ENCODE peak calls at places on chromosomes 2 and 18, in seven cellular contexts. I, R, S, J, F, A and L are unnamed samples.

GRCh38 chr2:46539327-46540276 is 60.2 kb downstream of the TMEM247 start:
- DNase-seq in S (no peak), J (no peak), I (no peak), R (no peak), A (no peak), F (no peak), L (no peak)

GRCh38 chr2:31049913-31050588 is 88.2 kb downstream of the GALNT14 start:
- DNase-seq in A (no peak), I (no peak), J (no peak), R (no peak), F (no peak), S (no peak), L (no peak)

GRCh38 chr2:236086971-236087465 is 81.2 kb downstream of the GBX2 start:
- DNase-seq in R (no peak), J (no peak), I (no peak), S (no peak), A (no peak), F (no peak), L (no peak)

GRCh38 chr2:236769981-236770671 is 200.5 kb downstream of the ACKR3 start:
- DNase-seq in F (no peak), I (no peak), S (no peak), R (no peak), J (no peak), A (no peak), L (no peak)

GRCh38 chr2:85741811-85742507 is 11.8 kb upstream of the ATOH8 start:
- DNase-seq in S (no peak), F (peak; percentile 84), R (peak; percentile 89), I (peak; percentile 63), A (peak; percentile 67), J (no peak), L (no peak)

GRCh38 chr2:196316050-196316430 is 144.7 kb upstream of the STK17B start:
- DNase-seq in S (no peak), J (no peak), R (no peak), A (no peak), I (no peak), F (no peak), L (no peak)

GRCh38 chr18:7417742-7418141 is 149.4 kb upstream of the PTPRM start:
- DNase-seq in I (no peak), A (no peak), S (no peak), J (no peak), R (no peak), F (no peak), L (no peak)

GRCh38 chr2:212892193-212892592 is 259.2 kb downstream of the IKZF2 start:
- DNase-seq in A (no peak), F (no peak), R (no peak), J (peak; percentile 4), S (no peak), I (no peak), L (no peak)

GRCh38 chr2:181364492-181365175 is 92.6 kb upstream of the ITGA4 start:
- DNase-seq in J (no peak), S (no peak), F (no peak), I (no peak), R (no peak), A (no peak), L (no peak)

GRCh38 chr18:51039138-51040112 is 9.4 kb downstream of the SMAD4 start:
- DNase-seq in R (no peak), A (no peak), J (no peak), I (no peak), F (no peak), S (peak; percentile 29), L (no peak)

GRCh38 chr2:233848276-233848675 is 6.1 kb downstream of the HJURP start:
- DNase-seq in I (no peak), J (no peak), A (no peak), R (no peak), F (no peak), S (peak; percentile 4), L (no peak)

GRCh38 chr18:3626927-3627240 is 176.9 kb downstream of the TGIF1 start:
- DNase-seq in A (no peak), I (no peak), J (no peak), S (no peak), R (no peak), F (no peak), L (no peak)

GRCh38 chr2:127597984-127598380 is 48.0 kb upstream of the GPR17 start:
- DNase-seq in F (no peak), I (no peak), S (no peak), J (no peak), A (no peak), R (no peak), L (no peak)

GRCh38 chr2:231717281-231718180 is 9.2 kb downstream of the PTMA start:
- DNase-seq in I (no peak), J (peak; percentile 56), S (peak; percentile 78), A (no peak), F (no peak), R (peak; percentile 78), L (no peak)

GRCh38 chr2:218832520-218832919 is 917 bp upstream of the PRKAG3 start:
- DNase-seq in F (peak; percentile 69), J (no peak), I (peak; percentile 59), A (peak; percentile 34), R (no peak), S (no peak), L (no peak)

GRCh38 chr2:28247747-28248146 is 144.9 kb upstream of the FOSL2 start:
- DNase-seq in A (no peak), F (no peak), J (no peak), I (no peak), S (no peak), R (no peak), L (no peak)

DNA sequence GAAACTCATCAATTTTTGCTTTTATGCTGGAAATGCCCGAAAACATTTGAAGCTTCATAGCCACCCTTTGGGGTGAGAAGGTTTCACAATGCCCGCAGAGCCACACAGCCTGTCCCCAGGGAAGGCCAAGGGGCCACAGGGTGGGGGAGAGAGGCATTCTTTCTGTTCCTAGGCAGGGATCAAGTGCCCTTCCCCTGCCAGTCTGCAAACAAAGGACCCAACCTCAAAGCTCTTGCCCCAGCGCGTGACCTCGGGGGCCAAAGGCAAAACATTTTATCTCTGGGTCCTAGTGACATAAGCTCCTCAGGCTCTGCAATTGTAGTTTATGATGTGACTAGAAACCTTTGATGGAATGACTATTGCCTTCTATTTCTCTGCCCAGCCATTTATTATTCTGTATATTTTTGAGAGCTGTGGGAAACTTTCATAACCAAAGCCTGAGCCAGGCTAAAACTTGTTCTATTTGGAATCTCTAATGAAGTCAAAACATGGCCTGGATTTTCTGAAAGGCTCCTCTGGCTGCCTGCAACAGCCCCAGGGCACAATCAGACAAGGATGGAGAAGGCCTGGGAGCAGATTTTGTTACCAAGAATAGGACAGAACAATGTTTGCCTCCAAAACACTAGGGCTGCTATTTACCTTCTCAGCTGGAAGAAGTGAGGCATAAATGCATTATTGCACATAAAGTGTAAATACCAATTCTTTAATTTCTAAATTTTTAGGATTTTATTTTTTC is 137.3 kb upstream of the KCTD1 start:
- DNase-seq in F (no peak), I (no peak), R (no peak), J (no peak), A (no peak), S (no peak), L (no peak)
- TF ChIP-seq CTCF in F (no peak), I (no peak), R (no peak), J (no peak), A (no peak), S (no peak), L (no peak)

DNA sequence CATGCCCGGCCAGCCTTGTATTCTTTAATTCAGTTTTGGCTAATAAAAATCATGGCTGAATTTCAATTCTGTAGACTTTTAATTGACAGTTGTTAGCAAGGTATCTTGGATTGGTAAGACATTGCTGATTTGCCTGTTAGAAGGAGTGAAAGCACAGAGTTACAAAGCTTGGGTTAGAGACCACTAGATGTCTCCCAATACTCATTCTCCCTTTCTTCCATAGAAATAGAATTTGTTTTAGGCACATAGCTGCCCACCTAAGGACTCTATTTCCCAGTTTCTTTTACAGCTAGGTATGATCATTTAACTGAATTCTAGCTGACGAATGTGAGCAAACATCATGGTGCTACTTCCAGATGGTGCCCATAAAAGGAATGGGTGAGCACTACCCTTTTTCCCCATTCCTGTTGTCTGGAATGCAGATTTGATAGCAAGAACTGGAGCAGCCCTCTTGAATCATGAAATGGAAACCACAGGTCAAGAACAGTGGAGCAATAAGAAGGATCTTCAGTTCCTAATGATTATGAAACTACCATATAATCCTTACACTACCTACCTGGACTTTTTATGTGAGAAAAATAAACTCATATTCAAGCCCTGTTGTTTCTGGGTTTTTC is 17.5 kb downstream of the PECR start:
- DNase-seq in J (no peak), I (no peak), A (no peak), F (no peak), R (no peak), S (no peak), L (no peak)
- TF ChIP-seq CTCF in J (no peak), I (peak; percentile 29), A (peak; percentile 27), F (no peak), R (peak; percentile 11), S (no peak), L (no peak)

GRCh38 chr2:79876430-79876829 is 363.6 kb downstream of the CTNNA2 start:
- DNase-seq in I (no peak), R (no peak), F (no peak), A (no peak), J (no peak), S (peak; percentile 23), L (no peak)
- TF ChIP-seq CTCF in I (peak; percentile 20), R (peak; percentile 18), F (no peak), A (peak; percentile 25), J (peak; percentile 22), S (no peak), L (no peak)

GRCh38 chr2:58127111-58127510 is 80.5 kb downstream of the VRK2 start:
- DNase-seq in F (no peak), R (no peak), I (no peak), S (no peak), J (no peak), A (no peak), L (no peak)

GRCh38 chr2:58133395-58133794 is 86.8 kb downstream of the VRK2 start:
- DNase-seq in I (no peak), S (no peak), F (no peak), J (no peak), A (no peak), R (no peak), L (no peak)

GRCh38 chr2:58135861-58136260 is 89.3 kb downstream of the VRK2 start:
- DNase-seq in S (no peak), A (no peak), I (no peak), R (no peak), F (no peak), J (no peak), L (no peak)

GRCh38 chr2:58130238-58130637 is 83.6 kb downstream of the VRK2 start:
- DNase-seq in S (no peak), I (no peak), J (no peak), R (no peak), F (no peak), A (no peak), L (no peak)

DNA sequence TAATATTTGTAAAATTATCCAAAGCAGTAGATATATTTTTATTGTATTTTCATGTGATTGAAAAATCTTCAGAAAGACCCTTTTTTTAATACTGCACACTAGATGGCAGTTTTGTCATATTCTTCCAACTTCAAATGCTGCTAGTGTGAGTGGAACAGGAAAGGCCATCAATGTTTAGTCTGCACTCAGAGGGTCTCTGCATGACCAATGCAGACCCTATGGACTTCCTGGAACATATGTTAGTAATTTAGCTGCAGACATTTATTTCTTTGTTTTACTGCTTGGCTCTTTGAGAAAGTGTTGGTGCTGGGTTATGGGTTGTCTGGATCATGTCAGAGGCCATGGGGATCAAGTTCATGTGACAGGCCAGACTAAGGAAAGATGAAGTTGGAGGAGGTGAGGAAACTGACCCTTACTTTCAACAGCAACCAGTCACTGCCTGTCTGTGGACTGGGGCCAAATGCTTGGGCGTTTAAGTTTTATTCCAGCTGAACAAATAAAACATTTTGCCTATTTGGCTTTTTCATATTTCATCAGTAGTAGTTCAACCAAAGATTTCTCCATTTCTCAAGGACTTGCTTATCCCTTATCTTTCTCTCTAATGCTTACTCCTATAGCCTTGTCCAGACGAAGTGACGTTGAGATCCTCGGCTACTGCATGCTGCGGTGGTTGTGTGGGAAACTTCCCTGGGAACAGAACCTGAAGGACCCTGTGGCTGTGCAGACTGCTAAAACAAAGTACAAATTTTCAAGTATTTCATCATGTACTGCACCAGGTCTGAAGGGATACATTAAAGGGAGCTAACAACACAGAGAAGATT is 84.8 kb downstream of the VRK2 start:
- DNase-seq in I (no peak), A (peak; percentile 16), S (no peak), J (no peak), F (no peak), R (no peak), L (no peak)
- TF ChIP-seq CTCF in I (peak; percentile 27), A (peak; percentile 49), S (no peak), J (no peak), F (no peak), R (no peak), L (no peak)